ENCODE peak calls at places on chromosomes 5 and 9, in four cellular contexts. D is neuronal stem cell; Y is CD8-positive, alpha-beta T cell; E is IMR-90. I is an unnamed sample.

GRCh38 chr9:36006541-36006940 is 30.2 kb upstream of the RECK start:
- DNase-seq in Y (no peak), E (no peak), D (no peak), I (no peak)

GRCh38 chr5:157596449-157596848 is 20.9 kb upstream of the ADAM19 start:
- DNase-seq in Y (no peak), D (no peak), E (no peak), I (no peak)

GRCh38 chr9:83005963-83006362 is 57.0 kb downstream of the RASEF start:
- DNase-seq in D (no peak), Y (no peak), E (no peak), I (no peak)

GRCh38 chr9:81578606-81579005 is 110.7 kb downstream of the TLE1 start:
- DNase-seq in E (peak; percentile 74), D (no peak), Y (no peak), I (no peak)

GRCh38 chr5:137209232-137209810 is 289.8 kb downstream of the SPOCK1 start:
- DNase-seq in E (no peak), Y (no peak), D (no peak), I (no peak)

GRCh38 chr9:4296217-4296616 is 3.7 kb downstream of the GLIS3 start:
- DNase-seq in E (no peak), D (no peak), Y (no peak), I (peak; percentile 63)

GRCh38 chr9:123796618-123797484 is 133.1 kb downstream of the DENND1A start:
- DNase-seq in Y (no peak), D (no peak), E (no peak), I (no peak)

GRCh38 chr9:35826071-35826701 is 2.3 kb downstream of the FAM221B start:
- DNase-seq in D (peak; percentile 33), Y (no peak), E (peak; percentile 73), I (peak; percentile 88)

GRCh38 chr5:78731884-78732283 is 83.3 kb upstream of the LHFPL2 start:
- DNase-seq in E (peak; percentile 50), D (no peak), Y (no peak), I (no peak)

DNA sequence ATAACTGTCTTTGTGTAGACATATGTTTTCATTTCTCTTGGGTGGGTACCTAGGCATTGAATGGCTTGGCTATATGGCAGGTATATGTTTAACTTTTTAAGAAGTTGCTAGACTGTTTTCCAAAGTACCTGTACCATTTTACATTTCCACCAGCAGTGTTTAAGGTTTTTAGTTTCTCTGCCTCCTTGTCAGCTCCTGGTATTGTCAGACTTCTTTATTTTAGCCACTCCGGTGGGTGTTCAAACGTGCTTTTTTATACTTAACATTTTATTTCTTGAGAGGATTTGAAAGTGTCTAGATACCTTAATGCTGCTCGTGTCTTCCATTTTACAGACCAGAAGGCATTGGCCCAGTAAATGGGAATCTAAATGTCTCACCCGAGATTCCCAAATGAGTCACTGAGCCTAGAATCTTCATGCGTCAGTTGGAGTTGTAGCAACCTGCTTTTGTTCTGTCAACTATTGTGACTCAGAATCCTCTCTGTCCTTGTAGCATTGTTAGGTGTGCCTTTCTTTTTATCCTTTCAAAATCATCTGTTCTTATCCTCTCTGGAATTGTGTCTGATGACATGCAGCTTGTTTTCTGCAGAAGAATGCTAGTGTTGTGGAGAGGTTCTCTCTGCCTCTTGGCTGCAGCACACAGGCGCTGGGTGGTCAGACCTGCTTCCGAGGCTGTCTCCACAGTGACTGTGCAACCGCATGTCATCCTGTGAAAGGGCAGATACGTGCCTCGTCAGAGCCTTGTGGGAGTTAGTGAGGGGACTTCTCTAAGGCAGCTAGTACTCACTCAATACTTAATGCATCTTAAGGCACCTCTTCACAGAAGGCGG is 291.8 kb downstream of the AOPEP start:
- DNase-seq in Y (no peak), E (peak; percentile 97), D (no peak), I (peak; percentile 83)
- H3K27ac ChIP-seq in Y (no peak overlapping the region), E (peak overlapping the region; percentile 68), D (no peak overlapping the region), I (peak overlapping the region; percentile 95)

DNA sequence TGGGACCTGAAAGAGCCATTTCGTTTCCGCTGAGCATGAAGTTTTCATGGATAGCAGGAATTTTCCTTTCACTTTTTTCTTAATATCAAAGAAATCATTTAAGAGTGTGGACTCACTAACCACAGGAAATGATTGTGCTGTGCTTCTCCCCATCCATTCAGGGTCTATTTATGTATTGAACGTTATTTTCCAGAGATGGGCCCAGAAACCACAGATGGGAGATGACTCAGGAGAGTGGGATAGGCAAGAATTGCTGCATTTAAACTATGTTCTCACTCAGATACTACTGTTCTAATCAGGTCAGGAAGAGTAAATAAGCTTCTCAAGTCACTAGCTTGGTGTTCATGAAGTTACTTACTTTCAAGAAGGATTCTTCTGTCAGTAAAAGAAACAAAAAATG is 763.8 kb downstream of the DTWD2 start:
- DNase-seq in Y (no peak), D (no peak), E (peak; percentile 13), I (no peak)
- H3K9me3 ChIP-seq in Y (no peaks in the 10 kb centered on the region), D (no peaks in the 10 kb centered on the region), E (peaks cover 2% of the 10 kb centered on the region), I (no peaks in the 10 kb centered on the region)

DNA sequence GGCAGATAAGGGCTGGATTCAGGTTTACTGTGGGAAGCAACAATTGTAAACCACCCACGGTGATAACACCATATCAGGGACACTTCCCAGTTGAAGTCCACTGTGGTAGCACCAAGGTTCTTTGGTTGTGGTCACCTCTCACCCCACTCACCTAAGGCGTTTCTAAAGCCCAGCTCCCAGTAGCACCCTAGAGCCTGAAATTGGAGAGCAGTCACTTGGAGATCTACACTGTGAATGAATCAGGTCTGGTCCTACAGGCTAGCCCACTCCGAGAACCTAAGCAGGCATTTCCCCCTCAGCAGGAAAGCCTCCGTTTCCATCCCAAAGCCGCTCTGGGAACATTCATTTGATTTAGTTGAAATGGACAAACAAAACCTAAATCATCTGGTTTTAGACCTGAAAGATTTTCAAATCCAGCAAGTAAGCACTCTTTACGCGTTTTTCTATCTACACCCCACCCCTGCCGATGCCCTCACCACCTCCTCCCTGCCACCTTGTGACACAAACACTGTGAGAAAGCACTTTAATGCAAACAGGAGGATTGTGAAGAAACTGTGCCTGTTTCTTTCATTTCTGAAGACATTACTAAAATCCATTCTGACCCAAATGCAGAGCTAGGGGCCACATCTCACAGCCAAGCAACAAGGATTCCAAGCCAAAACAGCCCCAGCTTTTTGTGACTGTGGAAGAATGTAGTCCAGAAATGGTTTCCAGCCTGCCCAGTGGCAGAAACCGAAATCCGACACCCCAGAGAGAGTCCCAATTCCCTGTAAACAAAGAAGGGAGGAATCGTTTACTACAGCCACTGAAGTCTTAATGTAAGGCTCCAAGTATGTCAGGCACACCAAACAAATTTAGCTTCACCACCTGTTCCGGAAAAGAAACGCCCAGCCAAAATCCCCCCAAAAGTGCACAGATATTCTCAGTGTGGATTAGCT is 191.0 kb downstream of the TTC39B start:
- DNase-seq in E (no peak), D (peak; percentile 15), Y (no peak), I (no peak)
- H3K27me3 ChIP-seq in E (peaks cover 9% of the 10 kb centered on the region), D (no peaks in the 10 kb centered on the region), Y (no peaks in the 10 kb centered on the region), I (peaks cover 3% of the 10 kb centered on the region)

DNA sequence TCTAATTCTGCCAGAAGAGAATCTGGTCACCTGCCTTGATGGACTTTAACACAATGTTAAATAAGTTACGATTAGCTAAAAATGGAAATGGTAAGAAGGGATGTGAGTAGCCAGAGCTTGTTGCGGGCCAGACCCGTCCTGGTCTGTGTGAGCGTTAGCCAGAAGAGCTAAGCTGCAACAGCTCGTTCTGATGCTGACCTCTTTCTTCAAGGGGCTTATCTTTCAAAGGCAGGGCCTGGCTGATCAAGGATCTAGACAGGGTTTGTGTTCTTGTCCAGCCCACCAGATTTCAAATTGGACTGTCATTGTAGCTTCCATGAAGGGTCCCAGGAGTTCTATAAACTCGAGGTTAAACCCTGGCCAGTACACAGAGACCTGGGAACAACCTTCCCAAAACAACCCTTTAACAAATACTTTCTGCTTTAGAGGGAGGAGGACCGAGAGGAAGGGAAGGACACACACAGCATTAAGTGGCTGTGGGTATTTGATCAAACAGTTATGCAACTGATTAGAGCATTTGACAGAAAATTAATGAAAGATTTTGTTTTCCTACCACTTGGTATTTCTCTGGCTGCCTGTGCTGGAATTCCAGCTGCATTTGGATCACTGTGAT is 153.0 kb upstream of the TUT7 start:
- DNase-seq in D (no peak), E (no peak), Y (no peak), I (no peak)
- H3K27ac ChIP-seq in D (no peak overlapping the region), E (peak overlapping the region; percentile 58), Y (no peak overlapping the region), I (no peak overlapping the region)

DNA sequence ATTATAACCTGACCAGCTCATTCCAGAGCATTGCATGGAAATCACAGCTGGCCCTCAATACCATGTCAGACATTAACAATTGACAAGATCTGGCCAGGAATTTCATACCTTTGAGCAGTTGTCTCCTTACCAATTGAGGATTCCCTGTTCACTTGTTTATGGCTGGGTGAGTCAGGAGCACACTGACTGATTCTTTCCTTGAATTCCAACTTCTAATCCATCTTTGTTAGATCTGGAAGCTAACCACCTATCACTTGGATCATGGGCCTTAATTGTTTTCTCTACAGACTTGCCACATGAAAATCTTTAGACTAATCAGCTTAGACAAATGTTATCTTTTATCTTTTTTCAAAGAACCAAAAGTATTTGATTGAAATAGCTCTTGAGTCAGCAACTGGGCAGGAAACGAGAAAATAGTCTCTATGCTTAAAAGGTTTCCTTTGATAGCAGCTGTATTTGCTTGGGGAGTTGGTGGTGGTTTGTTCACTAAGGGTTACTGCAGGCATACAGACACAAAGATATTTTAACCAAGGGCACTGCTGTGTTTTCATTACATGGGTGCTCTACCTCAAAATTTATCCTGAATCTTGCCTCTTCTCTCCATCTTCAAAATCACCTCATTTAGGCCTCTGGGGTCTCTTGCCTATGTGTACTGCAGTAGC is 196.9 kb upstream of the NMUR2 start:
- DNase-seq in Y (no peak), D (no peak), E (no peak), I (no peak)
- H3K9me3 ChIP-seq in Y (no peaks in the 10 kb centered on the region), D (no peaks in the 10 kb centered on the region), E (peaks cover 2% of the 10 kb centered on the region), I (no peaks in the 10 kb centered on the region)

I was measured in osteoblast.